ENCODE peak calls at places on chromosomes 11 and 22, in four cellular contexts. T is DND-41, Q is cardiac fibroblast, M is GM12878. N is an unnamed sample.
A peak's percentile ranks its signal among the peaks of the same experiment; 100 is the strongest.

GRCh38 chr11:15471028-15471708 is 356.4 kb downstream of the INSC start:
- DNase-seq in T (no peak), Q (no peak), M (no peak), N (no peak)

GRCh38 chr11:33989461-33989860 is 62.1 kb upstream of the CAPRIN1 start:
- DNase-seq in Q (no peak), T (no peak), M (no peak), N (no peak)

GRCh38 chr11:8098361-8098760 is 17.4 kb downstream of the TUB start:
- DNase-seq in M (no peak), Q (peak; percentile 15), T (no peak), N (no peak)

GRCh38 chr11:4118107-4118506 is 23.5 kb downstream of the RRM1 start:
- DNase-seq in Q (peak; percentile 54), T (no peak), M (no peak), N (no peak)

GRCh38 chr11:111944139-111944538 is 7.0 kb downstream of the DIXDC1 start:
- DNase-seq in M (no peak), Q (peak; percentile 90), T (no peak), N (no peak)

GRCh38 chr11:70311616-70312015 is 41.1 kb downstream of the PPFIA1 start:
- DNase-seq in M (no peak), T (no peak), Q (no peak), N (no peak)

GRCh38 chr11:62149986-62150886 is 26.4 kb downstream of the INCENP start:
- DNase-seq in M (no peak), Q (no peak), T (no peak), N (no peak)

GRCh38 chr11:108616549-108616948 is 23.0 kb upstream of the EXPH5 start:
- DNase-seq in Q (peak; percentile 59), M (no peak), T (no peak), N (no peak)

GRCh38 chr11:124210421-124210820 is 27.3 kb downstream of the OR10D3 start:
- DNase-seq in T (no peak), Q (no peak), M (no peak), N (no peak)

GRCh38 chr11:21630934-21631478 is 561.9 kb upstream of the ANO5 start:
- DNase-seq in Q (no peak), T (no peak), M (peak; percentile 31), N (no peak)

GRCh38 chr11:128898580-128899344 is 7.6 kb downstream of the KCNJ5 start:
- DNase-seq in T (no peak), M (no peak), Q (no peak), N (no peak)

GRCh38 chr11:94151903-94152677 is 23.4 kb downstream of the PANX1 start:
- DNase-seq in T (no peak), M (no peak), Q (peak; percentile 61), N (no peak)

GRCh38 chr11:70111269-70112016 is 33.3 kb downstream of the ANO1 start:
- DNase-seq in T (peak; percentile 25), Q (peak; percentile 50), M (no peak), N (no peak)

GRCh38 chr22:36435516-36436415 is 45.7 kb downstream of the TXN2 start:
- DNase-seq in M (peak; percentile 52), T (peak; percentile 76), Q (no peak), N (peak; percentile 69)

GRCh38 chr11:4932751-4933150 is 8.6 kb upstream of the OR51G1 start:
- DNase-seq in T (no peak), M (no peak), Q (no peak), N (no peak)

GRCh38 chr22:38415046-38415445 is 40.0 kb downstream of the KCNJ4 start:
- DNase-seq in M (no peak), Q (no peak), T (no peak), N (no peak)

GRCh38 chr22:24445481-24446290 is 18.3 kb downstream of the ADORA2A start:
- DNase-seq in M (no peak), T (no peak), Q (no peak), N (no peak)

GRCh38 chr11:10872097-10872496 is 14.2 kb upstream of the ZBED5 start:
- DNase-seq in T (no peak), M (no peak), Q (no peak), N (no peak)

DNA sequence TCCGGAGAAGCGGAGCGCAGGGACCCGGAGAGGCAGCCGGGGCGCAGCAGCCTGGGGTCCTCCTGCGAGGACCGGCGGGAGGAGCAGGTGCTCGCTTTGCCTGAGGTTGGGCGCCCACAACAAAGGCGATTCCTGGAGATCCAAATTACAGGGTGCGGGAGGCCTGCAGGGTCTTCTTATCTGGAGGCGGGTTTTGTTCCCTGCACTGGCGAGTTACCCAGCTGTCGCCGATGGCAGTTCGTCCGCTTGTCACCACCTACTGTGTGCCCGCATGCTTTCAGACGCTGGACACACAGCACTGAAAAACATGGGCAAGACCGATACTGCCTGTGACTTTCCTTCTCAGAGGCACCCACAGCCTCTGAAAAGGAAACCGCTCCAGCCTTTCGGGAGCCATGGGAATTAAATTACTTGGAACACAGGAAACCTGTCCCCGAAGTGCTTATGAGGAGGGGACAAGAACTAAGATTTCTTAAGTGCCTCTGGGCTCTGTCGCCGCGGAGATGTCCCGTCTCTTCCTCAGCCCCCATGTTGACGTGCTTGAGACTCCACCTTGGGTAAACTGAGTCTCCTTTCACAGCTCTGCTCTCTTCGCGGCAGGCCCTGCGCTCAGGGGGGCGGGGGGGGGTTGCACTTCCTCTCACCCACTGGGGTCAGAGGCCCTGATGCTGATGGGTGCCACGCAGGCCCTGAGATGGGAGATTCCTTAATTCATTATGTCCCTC is 1.3 kb upstream of the ZFTA start:
- DNase-seq in T (peak; percentile 74), M (no peak), Q (no peak), N (no peak)
- H3K4me3 ChIP-seq in T (peak overlapping the region; percentile 62), M (peak overlapping the region; percentile 68), Q (peak overlapping the region; percentile 77), N (peak overlapping the region; percentile 88)

GRCh38 chr11:9120659-9121350 is 29.4 kb upstream of the SCUBE2 start:
- DNase-seq in Q (no peak), T (no peak), M (no peak), N (no peak)
- TF ChIP-seq CTCF in Q (peak; percentile 21), T (peak; percentile 12), M (peak; percentile 18), N (peak; percentile 39)

DNA sequence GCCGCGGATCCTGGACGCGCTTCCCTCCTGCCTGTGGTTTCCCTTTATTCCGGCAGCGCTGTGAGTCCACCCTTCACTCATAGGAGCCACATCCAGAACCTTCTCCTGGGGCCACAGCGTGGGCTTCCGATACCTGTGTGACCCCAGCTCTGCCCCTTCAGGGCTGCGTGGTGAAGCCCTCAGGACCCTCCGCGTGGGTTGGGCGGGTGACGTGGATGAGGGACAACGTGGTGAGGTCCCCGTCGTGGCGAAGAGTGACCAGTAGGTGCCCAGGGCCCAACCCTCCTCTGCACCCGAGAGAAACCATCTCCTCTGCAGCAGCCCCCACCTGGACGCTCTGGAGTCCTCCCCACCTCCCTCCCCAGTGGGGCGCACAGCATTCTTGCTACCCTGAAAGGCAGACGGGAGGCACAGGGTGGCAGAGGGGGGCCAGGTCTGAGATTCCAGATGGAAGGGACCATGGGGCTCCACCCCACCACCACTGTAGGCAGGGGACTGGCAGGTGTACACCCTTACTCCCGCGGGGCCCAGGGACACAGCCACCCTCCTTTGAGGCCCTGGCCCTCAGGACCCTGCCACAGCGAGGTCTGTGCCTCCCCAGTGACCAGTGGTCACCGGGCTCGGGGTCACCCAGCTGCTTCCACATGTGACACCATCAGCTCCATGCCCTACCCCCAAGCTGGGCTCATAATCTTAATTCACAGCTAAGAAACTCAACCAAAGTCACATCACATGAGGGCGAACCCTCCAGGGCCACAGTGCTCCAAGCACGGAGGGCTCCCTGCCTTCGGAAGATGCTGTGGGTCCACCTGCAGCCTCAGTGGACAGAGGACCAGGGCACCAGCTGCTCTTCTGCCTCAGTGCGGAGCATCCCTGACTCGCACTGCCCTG is 3.4 kb upstream of the ZBED4 start:
- DNase-seq in T (no peak), M (no peak), Q (no peak), N (no peak)
- H3K4me3 ChIP-seq in T (no peak overlapping the region), M (no peak overlapping the region), Q (no peak overlapping the region), N (no peak overlapping the region)

GRCh38 chr11:117316197-117316961 is at the start of gene BACE1:
- DNase-seq in M (no peak), Q (peak; percentile 90), T (peak; percentile 35), N (no peak)
- TF ChIP-seq CTCF in M (no peak), Q (peak; percentile 55), T (no peak), N (no peak)

GRCh38 chr22:32621656-32622003 is 147.0 kb downstream of the FBXO7 start:
- DNase-seq in Q (no peak), M (no peak), T (no peak), N (no peak)

GRCh38 chr22:32623943-32624342 is 149.3 kb downstream of the FBXO7 start:
- DNase-seq in T (no peak), Q (peak; percentile 91), M (no peak), N (no peak)

GRCh38 chr22:32620992-32621391 is 146.4 kb downstream of the FBXO7 start:
- DNase-seq in T (no peak), Q (no peak), M (no peak), N (no peak)

GRCh38 chr22:32622762-32623147 is 148.1 kb downstream of the FBXO7 start:
- DNase-seq in T (no peak), Q (no peak), M (no peak), N (no peak)

GRCh38 chr22:32622004-32622761 is 147.6 kb downstream of the FBXO7 start:
- DNase-seq in M (no peak), Q (peak; percentile 95), T (no peak), N (no peak)
- H3K4me3 ChIP-seq in M (no peak overlapping the region), Q (no peak overlapping the region), T (no peak overlapping the region), N (no peak overlapping the region)

DNA sequence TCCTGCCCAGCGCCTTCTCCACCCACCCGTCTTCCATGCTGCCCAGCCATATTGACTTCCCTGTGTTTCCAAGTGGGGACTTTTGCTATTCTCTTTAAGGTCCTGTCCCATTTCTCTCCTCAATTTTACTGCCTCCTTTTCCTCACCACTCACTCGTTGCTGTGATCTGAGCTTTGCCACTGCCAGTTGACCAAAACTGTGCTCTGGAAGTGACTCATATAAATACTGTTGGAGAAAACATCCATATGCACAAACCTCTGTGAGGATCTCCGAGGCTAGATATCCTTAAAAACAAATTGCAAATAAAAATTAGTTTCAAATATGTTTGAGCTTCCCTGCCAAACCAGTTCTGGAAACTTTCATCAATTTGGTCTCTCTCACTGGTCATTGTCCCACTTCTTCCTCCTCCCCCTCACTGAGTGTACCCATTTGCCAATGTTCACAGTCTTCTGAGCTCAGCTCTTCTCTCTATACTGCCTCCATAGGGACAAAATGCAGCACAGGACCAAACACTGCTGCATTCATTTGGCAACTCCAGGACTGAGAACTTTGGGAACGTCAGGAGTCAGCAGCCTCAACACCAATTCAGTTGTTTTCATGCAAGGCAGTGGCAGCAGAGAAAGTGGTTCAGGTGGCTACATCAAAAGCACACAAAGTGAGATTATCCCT is 34.0 kb upstream of the MMP13 start:
- DNase-seq in M (no peak), T (no peak), Q (no peak), N (no peak)
- TF ChIP-seq CTCF in M (no peak), T (no peak), Q (no peak), N (no peak)

GRCh38 chr22:33167998-33168397 is 109.8 kb upstream of the SYN3 start:
- DNase-seq in Q (no peak), T (no peak), M (no peak), N (no peak)

GRCh38 chr22:33166206-33166605 is 108.0 kb upstream of the SYN3 start:
- DNase-seq in Q (no peak), M (no peak), T (no peak), N (no peak)

GRCh38 chr22:33162196-33162595 is 104.0 kb upstream of the SYN3 start:
- DNase-seq in M (no peak), T (no peak), Q (no peak), N (no peak)

GRCh38 chr22:33163815-33164214 is 105.6 kb upstream of the SYN3 start:
- DNase-seq in M (no peak), T (no peak), Q (no peak), N (no peak)
- H3K4me3 ChIP-seq in M (no peak overlapping the region), T (no peak overlapping the region), Q (no peak overlapping the region), N (no peak overlapping the region)